ENCODE peak calls at places on chromosomes 6 and 20, in seven cellular contexts. H, I, D, N, E, U and R are unnamed samples.

GRCh38 chr6:2542858-2543218 is 207.9 kb downstream of the MYLK4 start:
- DNase-seq in H (no peak), E (peak), D (no peak), U (no peak), N (peak), I (peak), R (peak)

GRCh38 chr20:63363013-63363957 is 2.1 kb upstream of the CHRNA4 start:
- DNase-seq in H (no peak), I (no peak), N (no peak), U (no peak), E (no peak), D (peak), R (no peak)

GRCh38 chr20:50380697-50381040 is 129.5 kb upstream of the PTPN1 start:
- DNase-seq in I (peak), D (no peak), H (peak), U (no peak), E (peak), N (no peak), R (peak)

GRCh38 chr20:14918981-14919380 is 581.6 kb upstream of the FLRT3 start:
- DNase-seq in N (no peak), H (no peak), D (no peak), U (no peak), E (peak), I (no peak), R (no peak)

GRCh38 chr6:113818528-113818927 is 38.6 kb upstream of the MARCKS start:
- DNase-seq in E (peak), D (no peak), I (peak), U (no peak), N (no peak), H (no peak), R (no peak)

GRCh38 chr6:132365319-132365907 is 35.9 kb downstream of the MOXD1 start:
- DNase-seq in H (peak), I (no peak), U (no peak), D (peak), E (peak), N (no peak), R (no peak)

GRCh38 chr6:145567853-145568252 is 167.5 kb downstream of the EPM2A start:
- DNase-seq in E (no peak), N (no peak), I (no peak), H (no peak), U (no peak), D (no peak), R (no peak)

GRCh38 chr6:13304580-13305255 is 23.6 kb downstream of the TBC1D7 start:
- DNase-seq in E (peak), I (peak), H (no peak), D (no peak), U (no peak), N (no peak), R (no peak)

GRCh38 chr6:16007146-16007545 is 121.7 kb upstream of the MYLIP start:
- DNase-seq in U (no peak), N (no peak), H (no peak), E (no peak), D (no peak), I (no peak), R (no peak)

GRCh38 chr6:3371222-3371949 is 85.5 kb downstream of the SLC22A23 start:
- DNase-seq in I (no peak), N (no peak), H (no peak), E (no peak), U (no peak), D (no peak), R (no peak)

GRCh38 chr20:47737923-47738322 is 47.4 kb downstream of the SULF2 start:
- DNase-seq in I (no peak), N (no peak), D (no peak), E (no peak), U (no peak), H (no peak), R (no peak)

GRCh38 chr20:58012731-58013510 is 215.5 kb downstream of the ANKRD60 start:
- DNase-seq in N (no peak), D (no peak), U (no peak), E (no peak), I (no peak), H (no peak), R (no peak)

GRCh38 chr6:15893556-15894253 is 230.9 kb upstream of the DTNBP1 start:
- DNase-seq in N (no peak), U (no peak), D (no peak), I (peak), H (no peak), E (no peak), R (no peak)

GRCh38 chr6:19895866-19896579 is 58.9 kb downstream of the ID4 start:
- DNase-seq in U (no peak), I (no peak), D (no peak), N (no peak), E (no peak), H (no peak), R (no peak)

GRCh38 chr20:52219441-52219840 is 27.9 kb upstream of the ZFP64 start:
- DNase-seq in D (no peak), U (no peak), H (no peak), E (no peak), I (peak), N (no peak), R (peak)

GRCh38 chr6:76861403-76861802 is 601.9 kb downstream of the HTR1B start:
- DNase-seq in E (no peak), H (no peak), N (no peak), I (peak), U (no peak), D (peak), R (peak)

GRCh38 chr20:41619360-41620115 is 1.4 kb upstream of the CHD6 start:
- DNase-seq in N (no peak), E (peak), D (no peak), H (no peak), U (no peak), I (no peak), R (no peak)

GRCh38 chr20:50193169-50193850 is 2.7 kb downstream of the CEBPB start:
- DNase-seq in D (no peak), I (peak), U (no peak), H (peak), E (peak), N (no peak), R (no peak)

GRCh38 chr20:57513199-57513598 is 11.7 kb downstream of the CTCFL start:
- DNase-seq in I (peak), D (no peak), U (no peak), E (peak), H (no peak), N (no peak), R (no peak)

GRCh38 chr6:73610444-73611275 is 43.1 kb downstream of the SLC17A5 start:
- DNase-seq in I (peak), U (no peak), H (peak), D (no peak), N (peak), E (peak), R (peak)

GRCh38 chr6:69867075-69867911 is 937 bp downstream of the COL19A1 start:
- DNase-seq in H (peak), I (peak), N (peak), D (peak), E (peak), U (no peak), R (no peak)

GRCh38 chr20:17882065-17882833 is 86.3 kb downstream of the SNX5 start:
- DNase-seq in H (no peak), N (no peak), U (no peak), E (no peak), D (no peak), I (no peak), R (no peak)

GRCh38 chr6:118644007-118644406 is 7.4 kb downstream of the CEP85L start:
- DNase-seq in H (peak), I (peak), D (no peak), N (no peak), U (no peak), E (no peak), R (no peak)

GRCh38 chr20:46999821-47000465 is 105.3 kb downstream of the EYA2 start:
- DNase-seq in D (no peak), I (no peak), E (no peak), H (no peak), U (no peak), N (no peak), R (peak)

GRCh38 chr20:35252037-35252461 is 25.6 kb downstream of the MMP24 start:
- DNase-seq in U (no peak), E (no peak), N (peak), D (no peak), H (no peak), I (no peak), R (peak)

GRCh38 chr6:148470606-148471299 is 128.1 kb downstream of the SASH1 start:
- DNase-seq in E (no peak), I (no peak), U (no peak), D (no peak), N (no peak), H (no peak), R (peak)

GRCh38 chr6:160110724-160111123 is 10.9 kb upstream of the SLC22A1 start:
- DNase-seq in N (no peak), D (no peak), U (no peak), I (no peak), E (peak), H (no peak), R (no peak)